ENCODE peak calls at places on chromosomes 4 and X, in five cellular contexts. W is CD8-positive, alpha-beta memory T cell; B is progenitor cell of endocrine pancreas; G is dorsolateral prefrontal cortex; S is AG09309. Z is an unnamed sample.
A peak's percentile ranks its signal among the peaks of the same experiment; 100 is the strongest.

GRCh38 chr4:112361181-112361791 is 64.1 kb downstream of the ALPK1 start:
- DNase-seq in S (no peak), B (no peak), G (no peak), W (no peak), Z (peak; percentile 40)

GRCh38 chrX:11190745-11191510 is 79.8 kb downstream of the HCCS start:
- DNase-seq in W (no peak), S (no peak), G (no peak), B (no peak), Z (no peak)

GRCh38 chr4:38230121-38230728 is 270.0 kb downstream of the PTTG2 start:
- DNase-seq in B (no peak), W (no peak), S (no peak), G (no peak), Z (no peak)

GRCh38 chrX:24902808-24903207 is 113.0 kb downstream of the ARX start:
- DNase-seq in B (no peak), S (peak; percentile 16), G (no peak), W (no peak), Z (no peak)

GRCh38 chr4:112526061-112526460 is 10.1 kb upstream of the NEUROG2 start:
- DNase-seq in B (no peak), W (no peak), S (no peak), G (no peak), Z (no peak)

GRCh38 chrX:119410027-119410819 is 11.1 kb downstream of the SLC25A43 start:
- DNase-seq in B (no peak), W (no peak), G (no peak), S (peak; percentile 71), Z (no peak)

GRCh38 chr4:112183252-112183651 is 38.0 kb downstream of the FAM241A start:
- DNase-seq in G (no peak), W (no peak), B (no peak), S (no peak), Z (no peak)

GRCh38 chr4:121034010-121034409 is 38.3 kb downstream of the NDNF start:
- DNase-seq in B (no peak), G (no peak), S (peak; percentile 34), W (no peak), Z (no peak)

GRCh38 chr4:11429646-11430045 is 952 bp upstream of the HS3ST1 start:
- DNase-seq in S (no peak), G (no peak), W (no peak), B (no peak), Z (no peak)

GRCh38 chrX:20315140-20315539 is 48.4 kb upstream of the RPS6KA3 start:
- DNase-seq in G (no peak), S (no peak), B (no peak), W (no peak), Z (peak; percentile 42)

GRCh38 chr4:105474110-105474518 is 252 bp upstream of the PPA2 start:
- DNase-seq in B (no peak), W (no peak), G (peak; percentile 84), S (no peak), Z (no peak)

GRCh38 chrX:1488141-1488540 is 35.4 kb upstream of the ASMTL start:
- DNase-seq in S (no peak), W (no peak), G (no peak), B (no peak), Z (no peak)